ENCODE peak calls at places on chromosomes 7 and 10, in eight cellular contexts. One of them, this sample, is unnamed.
A peak's percentile ranks its signal among the peaks of the same experiment; 100 is the strongest.

GRCh38 chr10:13347235-13348156 is 597 bp downstream of the SEPHS1 start:
- DNase-seq in SK-N-SH: peak; percentile 92
- DNase-seq in DND-41: peak; percentile 80
- DNase-seq in Karpas-422: peak; percentile 90
- DNase-seq in fibroblast of lung: peak; percentile 77
- DNase-seq in OCI-LY7: peak; percentile 87
- DNase-seq in IMR-90: peak; percentile 70
- DNase-seq in H9: no peak
- DNase-seq in this sample: peak; percentile 69

GRCh38 chr10:71239946-71240795 is 27.8 kb downstream of the UNC5B start:
- DNase-seq in H9: no peak
- DNase-seq in fibroblast of lung: no peak
- DNase-seq in SK-N-SH: no peak
- DNase-seq in IMR-90: no peak
- DNase-seq in Karpas-422: no peak
- DNase-seq in DND-41: no peak
- DNase-seq in OCI-LY7: peak; percentile 6
- DNase-seq in this sample: no peak

GRCh38 chr7:38731195-38731594 is 100.0 kb upstream of the AMPH start:
- DNase-seq in fibroblast of lung: peak; percentile 43
- DNase-seq in Karpas-422: no peak
- DNase-seq in OCI-LY7: no peak
- DNase-seq in DND-41: no peak
- DNase-seq in IMR-90: peak; percentile 49
- DNase-seq in H9: no peak
- DNase-seq in SK-N-SH: no peak
- DNase-seq in this sample: peak; percentile 57

GRCh38 chr7:25852249-25852994 is 299.6 kb upstream of the NFE2L3 start:
- DNase-seq in DND-41: no peak
- DNase-seq in H9: peak; percentile 60
- DNase-seq in OCI-LY7: no peak
- DNase-seq in fibroblast of lung: no peak
- DNase-seq in Karpas-422: no peak
- DNase-seq in IMR-90: no peak
- DNase-seq in SK-N-SH: peak; percentile 66
- DNase-seq in this sample: no peak

GRCh38 chr7:9600974-9601373 is 1167.6 kb downstream of the NXPH1 start:
- DNase-seq in fibroblast of lung: no peak
- DNase-seq in OCI-LY7: no peak
- DNase-seq in SK-N-SH: no peak
- DNase-seq in Karpas-422: no peak
- DNase-seq in DND-41: no peak
- DNase-seq in IMR-90: no peak
- DNase-seq in H9: peak; percentile 33
- DNase-seq in this sample: no peak

GRCh38 chr7:1667566-1668485 is 2.3 kb upstream of the ELFN1 start:
- DNase-seq in DND-41: no peak
- DNase-seq in IMR-90: no peak
- DNase-seq in fibroblast of lung: no peak
- DNase-seq in Karpas-422: no peak
- DNase-seq in OCI-LY7: no peak
- DNase-seq in H9: peak; percentile 41
- DNase-seq in SK-N-SH: peak; percentile 87
- DNase-seq in this sample: no peak

GRCh38 chr10:131315343-131315742 is 3.8 kb upstream of the TCERG1L start:
- DNase-seq in DND-41: no peak
- DNase-seq in SK-N-SH: peak; percentile 69
- DNase-seq in OCI-LY7: no peak
- DNase-seq in IMR-90: no peak
- DNase-seq in H9: no peak
- DNase-seq in fibroblast of lung: no peak
- DNase-seq in Karpas-422: no peak
- DNase-seq in this sample: no peak

GRCh38 chr7:152402384-152403250 is 33.2 kb downstream of the KMT2C start:
- DNase-seq in IMR-90: peak; percentile 57
- DNase-seq in OCI-LY7: no peak
- DNase-seq in DND-41: no peak
- DNase-seq in SK-N-SH: no peak
- DNase-seq in H9: no peak
- DNase-seq in Karpas-422: no peak
- DNase-seq in fibroblast of lung: peak; percentile 54
- DNase-seq in this sample: no peak

GRCh38 chr7:34612671-34613070 is 45.3 kb upstream of the NPSR1 start:
- DNase-seq in SK-N-SH: no peak
- DNase-seq in OCI-LY7: no peak
- DNase-seq in fibroblast of lung: peak; percentile 68
- DNase-seq in H9: no peak
- DNase-seq in DND-41: no peak
- DNase-seq in Karpas-422: no peak
- DNase-seq in IMR-90: no peak
- DNase-seq in this sample: no peak

GRCh38 chr7:134462337-134462925 is 3.5 kb upstream of the AKR1B1 start:
- DNase-seq in OCI-LY7: no peak
- DNase-seq in SK-N-SH: no peak
- DNase-seq in fibroblast of lung: peak; percentile 87
- DNase-seq in H9: no peak
- DNase-seq in Karpas-422: no peak
- DNase-seq in DND-41: no peak
- DNase-seq in IMR-90: peak; percentile 87
- DNase-seq in this sample: peak; percentile 61

GRCh38 chr7:116259821-116260440 is 49.6 kb downstream of the TES start:
- DNase-seq in SK-N-SH: no peak
- DNase-seq in OCI-LY7: no peak
- DNase-seq in Karpas-422: no peak
- DNase-seq in DND-41: no peak
- DNase-seq in H9: no peak
- DNase-seq in fibroblast of lung: peak; percentile 88
- DNase-seq in IMR-90: peak; percentile 79
- DNase-seq in this sample: peak; percentile 98

GRCh38 chr7:151598045-151598444 is 78.3 kb upstream of the RHEB start:
- DNase-seq in Karpas-422: no peak
- DNase-seq in SK-N-SH: no peak
- DNase-seq in OCI-LY7: no peak
- DNase-seq in fibroblast of lung: peak; percentile 97
- DNase-seq in DND-41: no peak
- DNase-seq in IMR-90: peak; percentile 93
- DNase-seq in H9: no peak
- DNase-seq in this sample: peak; percentile 88

GRCh38 chr10:97843296-97843671 is 6.4 kb upstream of the GOLGA7B start:
- DNase-seq in SK-N-SH: peak; percentile 63
- DNase-seq in Karpas-422: no peak
- DNase-seq in fibroblast of lung: no peak
- DNase-seq in H9: no peak
- DNase-seq in OCI-LY7: no peak
- DNase-seq in IMR-90: no peak
- DNase-seq in DND-41: no peak
- DNase-seq in this sample: peak; percentile 61

GRCh38 chr10:35413985-35414861 is 77.9 kb downstream of the CCNY start:
- DNase-seq in OCI-LY7: no peak
- DNase-seq in Karpas-422: no peak
- DNase-seq in DND-41: no peak
- DNase-seq in IMR-90: peak; percentile 54
- DNase-seq in H9: no peak
- DNase-seq in SK-N-SH: no peak
- DNase-seq in fibroblast of lung: peak; percentile 73
- DNase-seq in this sample: peak; percentile 42

GRCh38 chr10:100562008-100562672 is 26.4 kb downstream of the HIF1AN start:
- DNase-seq in SK-N-SH: peak; percentile 94
- DNase-seq in IMR-90: peak; percentile 55
- DNase-seq in fibroblast of lung: peak; percentile 57
- DNase-seq in Karpas-422: no peak
- DNase-seq in H9: peak; percentile 67
- DNase-seq in DND-41: peak; percentile 76
- DNase-seq in OCI-LY7: no peak
- DNase-seq in this sample: peak; percentile 52

GRCh38 chr7:867406-868188 is 8.8 kb upstream of the GET4 start:
- DNase-seq in Karpas-422: no peak
- DNase-seq in fibroblast of lung: peak; percentile 53
- DNase-seq in OCI-LY7: no peak
- DNase-seq in DND-41: no peak
- DNase-seq in IMR-90: peak; percentile 54
- DNase-seq in H9: no peak
- DNase-seq in SK-N-SH: no peak
- DNase-seq in this sample: peak; percentile 53

GRCh38 chr10:7795605-7796004 is 7.6 kb downstream of the ATP5F1C start:
- DNase-seq in IMR-90: peak; percentile 51
- DNase-seq in SK-N-SH: peak; percentile 20
- DNase-seq in OCI-LY7: no peak
- DNase-seq in H9: no peak
- DNase-seq in Karpas-422: no peak
- DNase-seq in fibroblast of lung: peak; percentile 85
- DNase-seq in DND-41: no peak
- DNase-seq in this sample: no peak

GRCh38 chr10:59176241-59177030 is at the start of gene PHYHIPL:
- DNase-seq in OCI-LY7: no peak
- DNase-seq in DND-41: no peak
- DNase-seq in fibroblast of lung: no peak
- DNase-seq in SK-N-SH: peak; percentile 88
- DNase-seq in H9: peak; percentile 58
- DNase-seq in IMR-90: no peak
- DNase-seq in Karpas-422: no peak
- DNase-seq in this sample: peak; percentile 5

GRCh38 chr7:102097601-102098161 is 189.0 kb upstream of the SH2B2 start:
- DNase-seq in Karpas-422: no peak
- DNase-seq in SK-N-SH: no peak
- DNase-seq in DND-41: no peak
- DNase-seq in IMR-90: peak; percentile 14
- DNase-seq in fibroblast of lung: no peak
- DNase-seq in H9: no peak
- DNase-seq in OCI-LY7: no peak
- DNase-seq in this sample: no peak

GRCh38 chr10:49598986-49599385 is 11.1 kb upstream of the SLC18A3 start:
- DNase-seq in SK-N-SH: no peak
- DNase-seq in IMR-90: peak; percentile 4
- DNase-seq in fibroblast of lung: no peak
- DNase-seq in Karpas-422: no peak
- DNase-seq in OCI-LY7: no peak
- DNase-seq in H9: no peak
- DNase-seq in DND-41: no peak
- DNase-seq in this sample: no peak

GRCh38 chr10:3805791-3806381 is 20.9 kb upstream of the KLF6 start:
- DNase-seq in fibroblast of lung: peak; percentile 88
- DNase-seq in Karpas-422: peak; percentile 72
- DNase-seq in OCI-LY7: peak; percentile 93
- DNase-seq in SK-N-SH: no peak
- DNase-seq in DND-41: peak; percentile 91
- DNase-seq in H9: peak; percentile 69
- DNase-seq in IMR-90: peak; percentile 77
- DNase-seq in this sample: peak; percentile 90

GRCh38 chr10:19730071-19730470 is 86.2 kb upstream of the PLXDC2 start:
- DNase-seq in fibroblast of lung: peak; percentile 86
- DNase-seq in OCI-LY7: no peak
- DNase-seq in Karpas-422: no peak
- DNase-seq in DND-41: no peak
- DNase-seq in IMR-90: peak; percentile 68
- DNase-seq in SK-N-SH: no peak
- DNase-seq in H9: no peak
- DNase-seq in this sample: peak; percentile 17

GRCh38 chr7:137715101-137715500 is 131.7 kb downstream of the DGKI start:
- DNase-seq in H9: no peak
- DNase-seq in fibroblast of lung: peak; percentile 40
- DNase-seq in IMR-90: peak; percentile 16
- DNase-seq in OCI-LY7: no peak
- DNase-seq in Karpas-422: no peak
- DNase-seq in DND-41: no peak
- DNase-seq in SK-N-SH: no peak
- DNase-seq in this sample: no peak

GRCh38 chr10:77299257-77299656 is 338.4 kb downstream of the KCNMA1 start:
- DNase-seq in fibroblast of lung: no peak
- DNase-seq in IMR-90: no peak
- DNase-seq in Karpas-422: no peak
- DNase-seq in H9: no peak
- DNase-seq in SK-N-SH: no peak
- DNase-seq in OCI-LY7: no peak
- DNase-seq in DND-41: no peak
- DNase-seq in this sample: no peak

GRCh38 chr7:36474283-36475010 is 84.8 kb downstream of the ANLN start:
- DNase-seq in IMR-90: peak; percentile 41
- DNase-seq in fibroblast of lung: peak; percentile 77
- DNase-seq in H9: no peak
- DNase-seq in SK-N-SH: no peak
- DNase-seq in OCI-LY7: no peak
- DNase-seq in DND-41: no peak
- DNase-seq in Karpas-422: no peak
- DNase-seq in this sample: no peak
- H2AFZ ChIP-seq in IMR-90: peak overlapping the region; percentile 73
- H2AFZ ChIP-seq in fibroblast of lung: no peak overlapping the region
- H2AFZ ChIP-seq in H9: no peak overlapping the region
- H2AFZ ChIP-seq in SK-N-SH: peak overlapping the region; percentile 59
- H2AFZ ChIP-seq in OCI-LY7: no peak overlapping the region
- H2AFZ ChIP-seq in DND-41: no peak overlapping the region
- H2AFZ ChIP-seq in Karpas-422: no peak overlapping the region
- H2AFZ ChIP-seq in this sample: peak overlapping the region; percentile 53

DNA sequence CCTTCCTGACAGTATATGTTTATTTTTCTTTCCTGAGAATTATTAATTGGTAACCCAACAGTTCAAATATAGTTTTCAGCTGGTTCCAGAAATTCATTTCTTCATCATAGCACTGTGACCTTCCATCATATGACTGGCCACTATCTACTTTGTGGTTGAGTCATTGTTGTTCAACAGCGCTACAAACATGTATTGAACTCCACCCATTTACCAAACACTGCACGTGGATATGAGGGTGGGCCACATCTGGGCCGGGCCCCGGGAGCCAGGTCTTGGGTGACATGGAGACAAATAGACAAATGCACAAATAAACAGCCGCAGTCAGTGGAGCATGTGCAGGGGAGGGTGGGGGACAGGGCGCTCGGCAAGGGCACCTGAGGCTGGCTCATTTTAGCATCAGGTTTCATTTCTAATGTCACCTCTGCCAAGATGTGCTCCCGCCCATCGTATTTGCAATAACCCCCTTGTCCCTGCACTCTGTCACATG is 24.0 kb upstream of the EEPD1 start:
- DNase-seq in H9: no peak
- DNase-seq in DND-41: no peak
- DNase-seq in IMR-90: peak; percentile 55
- DNase-seq in fibroblast of lung: peak; percentile 71
- DNase-seq in OCI-LY7: no peak
- DNase-seq in SK-N-SH: no peak
- DNase-seq in Karpas-422: no peak
- DNase-seq in this sample: no peak
- H2AFZ ChIP-seq in H9: no peak overlapping the region
- H2AFZ ChIP-seq in DND-41: no peak overlapping the region
- H2AFZ ChIP-seq in IMR-90: no peak overlapping the region
- H2AFZ ChIP-seq in fibroblast of lung: no peak overlapping the region
- H2AFZ ChIP-seq in OCI-LY7: no peak overlapping the region
- H2AFZ ChIP-seq in SK-N-SH: no peak overlapping the region
- H2AFZ ChIP-seq in Karpas-422: no peak overlapping the region
- H2AFZ ChIP-seq in this sample: no peak overlapping the region

GRCh38 chr10:132397671-132398565 is 918 bp downstream of the PWWP2B start:
- DNase-seq in fibroblast of lung: peak; percentile 59
- DNase-seq in SK-N-SH: peak; percentile 87
- DNase-seq in Karpas-422: peak; percentile 63
- DNase-seq in H9: no peak
- DNase-seq in OCI-LY7: peak; percentile 48
- DNase-seq in IMR-90: peak; percentile 47
- DNase-seq in DND-41: peak; percentile 63
- DNase-seq in this sample: peak; percentile 70
- H2AFZ ChIP-seq in fibroblast of lung: peak overlapping the region; percentile 3
- H2AFZ ChIP-seq in SK-N-SH: peak overlapping the region; percentile 56
- H2AFZ ChIP-seq in Karpas-422: peak overlapping the region; percentile 21
- H2AFZ ChIP-seq in H9: no peak overlapping the region
- H2AFZ ChIP-seq in OCI-LY7: peak overlapping the region; percentile 43
- H2AFZ ChIP-seq in IMR-90: peak overlapping the region; percentile 91
- H2AFZ ChIP-seq in DND-41: peak overlapping the region; percentile 69
- H2AFZ ChIP-seq in this sample: peak overlapping the region; percentile 65

GRCh38 chr10:53079283-53079682 is 306.7 kb upstream of the MBL2 start:
- DNase-seq in fibroblast of lung: no peak
- DNase-seq in H9: no peak
- DNase-seq in OCI-LY7: no peak
- DNase-seq in DND-41: no peak
- DNase-seq in SK-N-SH: no peak
- DNase-seq in Karpas-422: no peak
- DNase-seq in IMR-90: peak; percentile 0
- DNase-seq in this sample: no peak
- H2AFZ ChIP-seq in fibroblast of lung: no peak overlapping the region
- H2AFZ ChIP-seq in H9: no peak overlapping the region
- H2AFZ ChIP-seq in OCI-LY7: no peak overlapping the region
- H2AFZ ChIP-seq in DND-41: no peak overlapping the region
- H2AFZ ChIP-seq in SK-N-SH: no peak overlapping the region
- H2AFZ ChIP-seq in Karpas-422: no peak overlapping the region
- H2AFZ ChIP-seq in IMR-90: no peak overlapping the region
- H2AFZ ChIP-seq in this sample: no peak overlapping the region